ENCODE peak calls at places on chromosomes 12 and 14, in six cellular contexts. One of them, this sample, is unnamed.

GRCh38 chr14:77375973-77376372 is 921 bp downstream of the TMED8 start:
- DNase-seq in H54: no peak
- DNase-seq in esophagus squamous epithelium: no peak
- DNase-seq in A549: no peak
- DNase-seq in lower leg skin: no peak
- DNase-seq in adrenal gland: no peak
- DNase-seq in this sample: no peak

GRCh38 chr14:103023881-103024473 is 33.4 kb downstream of the CDC42BPB start:
- DNase-seq in H54: peak
- DNase-seq in esophagus squamous epithelium: no peak
- DNase-seq in A549: no peak
- DNase-seq in lower leg skin: no peak
- DNase-seq in adrenal gland: peak
- DNase-seq in this sample: no peak

GRCh38 chr12:107760207-107760816 is 625 bp downstream of the PRDM4 start:
- DNase-seq in H54: no peak
- DNase-seq in esophagus squamous epithelium: no peak
- DNase-seq in A549: peak
- DNase-seq in lower leg skin: peak
- DNase-seq in adrenal gland: peak
- DNase-seq in this sample: peak

GRCh38 chr14:32933943-32934890 is 4.5 kb upstream of the NPAS3 start:
- DNase-seq in H54: peak
- DNase-seq in esophagus squamous epithelium: no peak
- DNase-seq in A549: no peak
- DNase-seq in lower leg skin: no peak
- DNase-seq in adrenal gland: peak
- DNase-seq in this sample: no peak

GRCh38 chr14:92866181-92866752 is 56.7 kb upstream of the CHGA start:
- DNase-seq in H54: no peak
- DNase-seq in esophagus squamous epithelium: no peak
- DNase-seq in A549: no peak
- DNase-seq in lower leg skin: no peak
- DNase-seq in adrenal gland: no peak
- DNase-seq in this sample: no peak

GRCh38 chr14:47722929-47723693 is 47.7 kb upstream of the MDGA2 start:
- DNase-seq in H54: no peak
- DNase-seq in esophagus squamous epithelium: no peak
- DNase-seq in A549: no peak
- DNase-seq in lower leg skin: no peak
- DNase-seq in adrenal gland: no peak
- DNase-seq in this sample: no peak

GRCh38 chr12:120231316-120232011 is 30.6 kb upstream of the RPLP0 start:
- DNase-seq in H54: peak
- DNase-seq in esophagus squamous epithelium: no peak
- DNase-seq in A549: peak
- DNase-seq in lower leg skin: no peak
- DNase-seq in adrenal gland: peak
- DNase-seq in this sample: peak

GRCh38 chr12:24838531-24838950 is 110.4 kb downstream of the BCAT1 start:
- DNase-seq in H54: no peak
- DNase-seq in esophagus squamous epithelium: no peak
- DNase-seq in A549: no peak
- DNase-seq in lower leg skin: no peak
- DNase-seq in adrenal gland: peak
- DNase-seq in this sample: peak

GRCh38 chr12:109264943-109265650 is 44.0 kb downstream of the FOXN4 start:
- DNase-seq in H54: no peak
- DNase-seq in esophagus squamous epithelium: no peak
- DNase-seq in A549: no peak
- DNase-seq in lower leg skin: no peak
- DNase-seq in adrenal gland: peak
- DNase-seq in this sample: no peak

DNA sequence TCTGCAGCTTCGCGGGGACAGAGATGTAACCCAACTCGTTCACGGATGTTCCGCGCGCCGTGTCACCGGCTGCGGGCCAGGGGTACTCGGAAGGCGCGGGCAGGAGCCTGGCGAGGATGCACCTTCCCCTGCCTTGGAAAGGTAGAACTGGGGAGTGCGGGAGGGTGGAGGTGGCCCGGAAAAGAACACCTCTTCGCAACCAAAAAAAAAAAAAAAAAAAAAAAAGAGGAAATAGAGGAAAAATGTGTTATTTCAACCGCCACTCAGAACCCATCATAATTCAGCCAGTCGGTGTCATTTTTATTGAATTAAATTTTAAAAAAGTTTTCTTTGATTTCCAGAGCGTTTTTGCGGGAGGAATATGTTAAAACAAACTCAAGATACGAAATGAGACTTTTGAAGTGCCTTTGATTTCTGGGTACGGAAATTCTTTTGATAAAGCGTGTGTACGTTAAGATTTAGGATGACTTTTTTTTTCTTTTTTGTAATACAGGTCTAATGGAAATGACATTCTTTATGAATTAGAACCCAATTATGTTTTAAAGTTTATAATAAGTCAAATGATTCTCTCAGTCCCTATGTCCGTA is 8.9 kb downstream of the CDKN1B start:
- DNase-seq in H54: no peak
- DNase-seq in esophagus squamous epithelium: no peak
- DNase-seq in A549: no peak
- DNase-seq in lower leg skin: no peak
- DNase-seq in adrenal gland: no peak
- DNase-seq in this sample: no peak
- TF ChIP-seq POLR2A in H54: peak
- TF ChIP-seq POLR2A in esophagus squamous epithelium: no peak
- TF ChIP-seq POLR2A in A549: no peak
- TF ChIP-seq POLR2A in lower leg skin: no peak
- TF ChIP-seq POLR2A in adrenal gland: no peak
- TF ChIP-seq POLR2A in this sample: peak

DNA sequence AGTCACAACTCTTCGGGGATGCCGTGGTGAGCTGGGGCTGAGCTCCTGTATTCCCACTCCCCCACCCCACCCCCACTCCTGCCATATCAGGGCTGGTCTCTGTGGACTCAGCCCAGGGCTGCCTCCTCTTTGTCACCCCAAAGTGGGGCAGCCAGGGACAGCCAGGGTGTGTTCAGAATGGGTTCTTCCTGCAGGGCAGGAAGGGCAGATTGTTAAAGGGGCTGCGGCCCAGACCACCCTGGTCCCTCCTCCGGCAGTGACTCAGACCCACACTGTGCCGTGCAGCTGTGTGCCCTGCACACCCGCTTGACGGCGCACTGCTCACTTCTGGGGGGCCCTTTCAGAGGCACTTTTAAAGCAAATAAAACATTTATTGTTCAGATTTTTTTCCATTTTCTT is 9.3 kb downstream of the SLC48A1 start:
- DNase-seq in H54: no peak
- DNase-seq in esophagus squamous epithelium: no peak
- DNase-seq in A549: no peak
- DNase-seq in lower leg skin: no peak
- DNase-seq in adrenal gland: no peak
- DNase-seq in this sample: no peak
- TF ChIP-seq POLR2A in H54: no peak
- TF ChIP-seq POLR2A in esophagus squamous epithelium: no peak
- TF ChIP-seq POLR2A in A549: no peak
- TF ChIP-seq POLR2A in lower leg skin: no peak
- TF ChIP-seq POLR2A in adrenal gland: no peak
- TF ChIP-seq POLR2A in this sample: no peak

DNA sequence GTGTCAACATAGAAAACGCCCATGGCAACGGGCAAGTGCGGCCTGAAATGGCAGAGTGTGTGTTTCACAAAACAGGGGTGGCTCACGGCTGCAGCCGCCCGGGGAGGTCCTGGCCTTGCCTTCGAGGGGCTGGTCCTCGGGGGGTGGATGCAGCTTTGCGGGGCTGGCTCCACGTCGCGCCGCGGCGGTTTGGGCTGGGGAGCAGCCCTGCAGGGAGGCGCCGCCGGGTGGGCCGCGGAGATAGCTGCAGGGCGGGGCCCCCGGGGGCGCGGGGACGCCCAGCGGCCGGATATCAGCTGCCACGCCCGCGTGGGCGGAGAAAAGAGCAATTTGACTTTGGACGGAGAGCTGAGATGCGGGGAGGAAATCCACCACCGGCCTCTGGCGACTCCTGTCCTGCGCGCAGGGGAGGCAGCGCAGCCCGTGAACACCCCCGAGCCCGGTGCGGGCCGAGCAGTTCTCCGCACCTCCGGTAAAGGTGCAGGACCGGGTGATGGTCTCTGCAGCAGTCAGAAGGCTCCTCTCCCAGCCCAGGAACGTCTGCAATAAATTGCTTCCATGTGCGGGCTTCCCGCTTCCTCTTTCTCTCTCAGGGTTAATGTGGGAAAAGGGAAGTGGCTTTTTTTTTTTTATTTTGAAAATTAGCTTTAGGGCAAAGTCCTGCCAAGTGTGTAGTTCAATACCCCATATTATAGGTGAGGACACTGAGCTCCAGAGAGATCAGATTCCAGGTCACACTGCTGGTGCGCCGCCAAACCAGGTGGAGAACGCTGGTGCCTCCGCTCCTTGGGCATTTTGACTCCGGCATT is 110.5 kb downstream of the ARF6 start:
- DNase-seq in H54: peak
- DNase-seq in esophagus squamous epithelium: peak
- DNase-seq in A549: peak
- DNase-seq in lower leg skin: peak
- DNase-seq in adrenal gland: peak
- DNase-seq in this sample: peak
- TF ChIP-seq POLR2A in H54: peak
- TF ChIP-seq POLR2A in esophagus squamous epithelium: peak
- TF ChIP-seq POLR2A in A549: peak
- TF ChIP-seq POLR2A in lower leg skin: no peak
- TF ChIP-seq POLR2A in adrenal gland: peak
- TF ChIP-seq POLR2A in this sample: peak

GRCh38 chr14:22084393-22085281 is 411.0 kb upstream of the OR4E1 start:
- DNase-seq in H54: no peak
- DNase-seq in esophagus squamous epithelium: no peak
- DNase-seq in A549: peak
- DNase-seq in lower leg skin: no peak
- DNase-seq in adrenal gland: no peak
- DNase-seq in this sample: peak
- TF ChIP-seq POLR2A in H54: no peak
- TF ChIP-seq POLR2A in esophagus squamous epithelium: no peak
- TF ChIP-seq POLR2A in A549: no peak
- TF ChIP-seq POLR2A in lower leg skin: no peak
- TF ChIP-seq POLR2A in adrenal gland: no peak
- TF ChIP-seq POLR2A in this sample: no peak

GRCh38 chr14:100072783-100073346 is 7.6 kb downstream of the EVL start:
- DNase-seq in H54: no peak
- DNase-seq in esophagus squamous epithelium: no peak
- DNase-seq in A549: no peak
- DNase-seq in lower leg skin: no peak
- DNase-seq in adrenal gland: no peak
- DNase-seq in this sample: peak
- TF ChIP-seq POLR2A in H54: no peak
- TF ChIP-seq POLR2A in esophagus squamous epithelium: no peak
- TF ChIP-seq POLR2A in A549: no peak
- TF ChIP-seq POLR2A in lower leg skin: no peak
- TF ChIP-seq POLR2A in adrenal gland: no peak
- TF ChIP-seq POLR2A in this sample: no peak